ENCODE peak calls at places on chromosomes 7 and 10, in seven cellular contexts. F is HFF-Myc; G is lower leg skin; N is endothelial cell; S is cardiac muscle cell; U is activated CD8-positive, alpha-beta T cell treated with anti-CD3 and anti-CD28 coated beads for 36 hours; E is fibroblast of mammary gland. W is an unnamed sample.

GRCh38 chr10:86079088-86079487 is 287.5 kb downstream of the GRID1 start:
- DNase-seq in F (no peak), G (peak), N (no peak), S (peak), U (peak), E (peak), W (no peak)

GRCh38 chr7:148422028-148422427 is 168.5 kb upstream of the C7orf33 start:
- DNase-seq in F (no peak), G (no peak), N (no peak), S (no peak), U (no peak), E (no peak), W (no peak)

GRCh38 chr10:86520871-86521619 is 547 bp downstream of the WAPL start:
- DNase-seq in F (no peak), G (peak), N (peak), S (peak), U (peak), E (peak), W (peak)

GRCh38 chr7:47100815-47101435 is 481.0 kb downstream of the TNS3 start:
- DNase-seq in F (no peak), G (no peak), N (peak), S (peak), U (peak), E (peak), W (no peak)

GRCh38 chr10:22682237-22683192 is 31.9 kb downstream of the PIP4K2A start:
- DNase-seq in F (no peak), G (no peak), N (no peak), S (peak), U (peak), E (peak), W (no peak)

GRCh38 chr7:32108651-32109050 is 38.4 kb upstream of the PDE1C start:
- DNase-seq in F (no peak), G (no peak), N (no peak), S (no peak), U (no peak), E (no peak), W (no peak)

GRCh38 chr7:5082806-5083205 is 37.1 kb downstream of the RBAK start:
- DNase-seq in F (no peak), G (peak), N (no peak), S (no peak), U (no peak), E (no peak), W (no peak)

GRCh38 chr7:24882989-24883631 is 96.9 kb downstream of the OSBPL3 start:
- DNase-seq in F (peak), G (no peak), N (no peak), S (peak), U (peak), E (peak), W (no peak)

GRCh38 chr10:100370976-100371706 is 24.1 kb downstream of the SCD start:
- DNase-seq in F (no peak), G (peak), N (peak), S (peak), U (peak), E (peak), W (peak)

GRCh38 chr7:98802088-98802780 is 67.6 kb downstream of the TMEM130 start:
- DNase-seq in F (peak), G (no peak), N (no peak), S (peak), U (peak), E (peak), W (peak)

GRCh38 chr7:23751852-23752251 is 41.8 kb downstream of the STK31 start:
- DNase-seq in F (no peak), G (no peak), N (no peak), S (no peak), U (no peak), E (no peak), W (no peak)

GRCh38 chr10:83820033-83820432 is 319.3 kb upstream of the GHITM start:
- DNase-seq in F (no peak), G (no peak), N (no peak), S (peak), U (no peak), E (no peak), W (no peak)

GRCh38 chr7:6422926-6423632 is 24.7 kb downstream of the DAGLB start:
- DNase-seq in F (no peak), G (no peak), N (no peak), S (no peak), U (no peak), E (no peak), W (no peak)

GRCh38 chr10:103682042-103682441 is 173.3 kb downstream of the SH3PXD2A start:
- DNase-seq in F (no peak), G (peak), N (no peak), S (no peak), U (no peak), E (peak), W (no peak)

GRCh38 chr10:15374156-15374555 is 3.1 kb upstream of the FAM171A1 start:
- DNase-seq in F (no peak), G (peak), N (no peak), S (no peak), U (no peak), E (no peak), W (peak)

GRCh38 chr10:93495654-93496321 is 624 bp upstream of the CEP55 start:
- DNase-seq in F (no peak), G (peak), N (peak), S (peak), U (peak), E (peak), W (peak)

GRCh38 chr10:132114953-132115520 is 49.3 kb downstream of the JAKMIP3 start:
- DNase-seq in F (no peak), G (peak), N (no peak), S (no peak), U (no peak), E (no peak), W (no peak)

GRCh38 chr7:42108803-42109528 is 128.0 kb downstream of the GLI3 start:
- DNase-seq in F (no peak), G (no peak), N (no peak), S (no peak), U (no peak), E (no peak), W (no peak)

GRCh38 chr7:81857385-81857784 is 87.5 kb upstream of the HGF start:
- DNase-seq in F (no peak), G (no peak), N (no peak), S (peak), U (no peak), E (peak), W (no peak)

GRCh38 chr10:30818854-30819253 is 189.3 kb upstream of the LYZL2 start:
- DNase-seq in F (no peak), G (peak), N (no peak), S (peak), U (no peak), E (no peak), W (no peak)

GRCh38 chr7:12729112-12729511 is 41.7 kb downstream of the ARL4A start:
- DNase-seq in F (no peak), G (peak), N (no peak), S (peak), U (no peak), E (peak), W (no peak)

GRCh38 chr7:84187813-84188212 is 6.8 kb downstream of the SEMA3A start:
- DNase-seq in F (no peak), G (no peak), N (no peak), S (peak), U (no peak), E (peak), W (no peak)

GRCh38 chr7:134372858-134373257 is 56.1 kb upstream of the SLC35B4 start:
- DNase-seq in F (no peak), G (no peak), N (no peak), S (no peak), U (no peak), E (no peak), W (no peak)

GRCh38 chr7:93897680-93898079 is 7.1 kb upstream of the TFPI2 start:
- DNase-seq in F (no peak), G (no peak), N (no peak), S (no peak), U (no peak), E (no peak), W (no peak)

GRCh38 chr10:767794-768193 is 78.3 kb upstream of the DIP2C start:
- DNase-seq in F (no peak), G (no peak), N (no peak), S (no peak), U (no peak), E (no peak), W (no peak)

GRCh38 chr7:11082552-11083213 is 109.0 kb downstream of the PHF14 start:
- DNase-seq in F (no peak), G (no peak), N (no peak), S (peak), U (no peak), E (no peak), W (no peak)

GRCh38 chr7:135454060-135454459 is 55.8 kb downstream of the CNOT4 start:
- DNase-seq in F (no peak), G (no peak), N (no peak), S (no peak), U (no peak), E (no peak), W (no peak)

DNA sequence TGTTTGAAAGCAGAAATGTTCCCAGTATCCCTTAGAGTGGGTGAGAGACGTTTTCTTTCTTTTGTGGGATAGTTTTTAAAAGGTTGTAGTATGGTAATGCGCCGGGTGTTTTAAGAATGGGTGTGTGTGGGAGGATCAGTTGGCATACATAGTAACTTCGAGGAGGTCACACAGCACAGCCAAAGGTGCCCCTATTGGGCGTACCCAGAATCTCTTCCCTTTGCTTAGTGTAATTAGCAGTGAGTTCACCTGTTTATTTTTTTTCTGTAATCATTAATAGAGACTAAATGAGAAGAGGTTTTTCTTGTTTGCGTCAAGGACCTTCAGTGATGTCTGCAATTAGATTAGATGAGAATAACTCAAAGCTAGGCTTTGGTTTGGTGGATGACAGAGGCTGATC is 1.5 kb downstream of the PLEKHA8 start:
- DNase-seq in F (no peak), G (no peak), N (no peak), S (peak), U (peak), E (no peak), W (no peak)
- TF ChIP-seq CTCF in F (no peak), G (no peak), N (no peak), S (no peak), U (no peak), E (no peak), W (no peak)

DNA sequence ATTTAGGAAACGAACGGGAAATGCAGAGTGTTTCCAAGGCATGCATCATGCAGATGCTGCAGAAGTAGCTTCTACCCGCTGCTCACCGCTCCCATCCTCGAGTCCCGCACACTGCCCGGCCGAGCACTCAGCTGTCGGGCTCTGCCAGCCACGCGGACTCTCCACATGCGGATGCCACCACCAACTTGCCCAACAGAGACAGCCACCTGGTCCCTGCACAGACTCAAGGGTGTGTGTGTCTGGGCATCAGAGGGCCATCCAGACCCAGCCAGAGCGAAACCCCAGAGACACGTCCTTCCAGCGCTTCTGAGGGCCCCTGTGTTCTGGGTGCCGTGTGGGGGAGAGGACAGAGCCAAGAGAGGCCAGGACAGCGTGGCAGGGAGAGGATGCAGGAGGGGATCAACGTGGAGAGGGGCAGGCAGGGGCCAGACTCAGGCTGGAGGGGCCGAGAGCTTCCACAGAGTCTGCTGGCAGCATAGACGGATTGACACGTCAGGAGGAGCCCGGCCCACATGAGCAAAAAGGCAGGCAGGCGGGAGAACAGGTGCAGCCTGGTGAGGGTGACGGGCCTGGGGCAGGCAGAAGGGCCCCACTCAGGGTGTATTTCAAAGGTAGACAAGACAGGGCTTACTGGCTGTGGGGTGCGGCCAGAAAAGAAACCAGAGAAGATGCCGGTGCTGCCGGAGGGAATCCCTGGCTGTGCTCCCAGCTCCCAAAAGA is 18.3 kb downstream of the GPER1 start:
- DNase-seq in F (no peak), G (no peak), N (no peak), S (no peak), U (no peak), E (no peak), W (no peak)
- TF ChIP-seq CTCF in F (no peak), G (no peak), N (no peak), S (no peak), U (no peak), E (no peak), W (no peak)

DNA sequence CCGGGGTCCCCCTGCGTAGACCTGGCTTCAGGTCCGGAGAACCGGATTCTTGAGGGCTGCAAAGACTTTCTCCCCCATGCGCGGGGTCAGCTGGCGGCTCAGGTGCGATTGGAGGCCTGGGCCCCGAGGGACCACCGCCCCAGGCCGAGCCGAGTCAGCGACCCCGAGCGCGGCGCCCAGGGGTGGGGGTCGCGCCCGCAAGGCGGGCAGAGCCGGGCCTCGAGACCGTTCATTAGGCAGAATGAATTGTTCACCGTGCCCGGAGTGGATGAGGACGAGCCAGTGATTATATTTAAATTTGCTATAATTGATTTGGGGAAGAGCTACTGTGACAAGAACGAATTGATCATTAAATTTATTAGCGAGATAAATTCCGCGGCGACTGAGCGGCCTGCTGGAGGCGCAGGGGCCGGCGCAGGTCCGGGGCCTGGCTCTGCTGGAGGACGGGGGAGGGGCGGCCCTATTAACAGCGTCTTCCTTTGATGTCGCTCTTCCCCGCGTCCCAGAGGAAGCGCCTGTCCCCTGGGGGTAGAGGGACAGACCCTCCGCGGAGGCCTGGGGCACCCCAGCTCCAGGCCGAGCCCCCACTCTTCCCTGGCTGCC is 7.5 kb downstream of the MNX1 start:
- DNase-seq in F (no peak), G (peak), N (no peak), S (no peak), U (no peak), E (no peak), W (no peak)
- TF ChIP-seq CTCF in F (no peak), G (no peak), N (no peak), S (no peak), U (no peak), E (no peak), W (no peak)

GRCh38 chr7:140726304-140726703 is 29.8 kb downstream of the NDUFB2 start:
- DNase-seq in F (peak), G (no peak), N (no peak), S (peak), U (no peak), E (peak), W (peak)
- TF ChIP-seq CTCF in F (peak), G (no peak), N (no peak), S (peak), U (peak), E (peak), W (peak)